ENCODE peak calls at places on chromosomes 4 and X, in nine cellular contexts. O is cardiac muscle cell, S is neural progenitor cell, L is keratinocyte, H is upper lobe of right lung, V is lower lobe of right lung, J is H1, Y is heart left ventricle, A is kidney. K is an unnamed sample.

GRCh38 chr4:102553982-102554381 is 52.8 kb downstream of the NFKB1 start:
- DNase-seq in V (no peak), S (no peak), J (no peak), A (no peak), Y (no peak), L (no peak), O (no peak), H (no peak), K (no peak)

GRCh38 chr4:98938386-98938785 is 9.5 kb upstream of the EIF4E start:
- DNase-seq in V (no peak), S (no peak), H (no peak), A (no peak), L (no peak), J (no peak), O (peak), Y (no peak), K (no peak)

GRCh38 chr4:79857811-79858210 is 215.2 kb downstream of the ANTXR2 start:
- DNase-seq in H (no peak), V (no peak), S (no peak), J (no peak), L (no peak), Y (no peak), O (peak), A (no peak), K (no peak)

GRCh38 chr4:84985952-84986351 is 19.5 kb upstream of the WDFY3 start:
- DNase-seq in H (no peak), Y (no peak), J (no peak), O (peak), S (no peak), A (no peak), V (no peak), L (peak), K (no peak)

GRCh38 chr4:23373269-23373668 is 516.6 kb downstream of the PPARGC1A start:
- DNase-seq in L (peak), Y (peak), A (peak), H (peak), J (no peak), O (peak), V (peak), S (no peak), K (no peak)

GRCh38 chr4:44671636-44672035 is 6.6 kb upstream of the GUF1 start:
- DNase-seq in S (no peak), J (no peak), L (no peak), V (no peak), A (no peak), O (no peak), Y (no peak), H (no peak), K (no peak)

GRCh38 chrX:130543603-130544002 is 141.8 kb downstream of the RBMX2 start:
- DNase-seq in Y (no peak), O (no peak), S (no peak), A (no peak), H (no peak), J (no peak), L (no peak), V (no peak), K (no peak)

GRCh38 chrX:14697453-14697852 is 168.1 kb downstream of the GLRA2 start:
- DNase-seq in L (no peak), O (peak), S (peak), A (no peak), Y (no peak), V (no peak), H (no peak), J (no peak), K (no peak)

GRCh38 chrX:108701633-108702032 is 34.7 kb downstream of the IRS4 start:
- DNase-seq in L (no peak), A (no peak), S (no peak), V (no peak), H (no peak), Y (no peak), J (no peak), O (no peak), K (no peak)

GRCh38 chrX:108696690-108697089 is 39.7 kb downstream of the IRS4 start:
- DNase-seq in O (peak), A (no peak), H (no peak), S (no peak), J (no peak), Y (no peak), L (no peak), V (no peak), K (no peak)

GRCh38 chrX:108704839-108705238 is 31.5 kb downstream of the IRS4 start:
- DNase-seq in J (no peak), V (no peak), O (no peak), L (no peak), S (no peak), H (no peak), A (no peak), Y (no peak), K (no peak)

GRCh38 chrX:108699368-108699767 is 37.0 kb downstream of the IRS4 start:
- DNase-seq in H (no peak), J (no peak), O (peak), L (peak), A (no peak), S (peak), V (no peak), Y (no peak), K (no peak)
- TF ChIP-seq CTCF in H (peak), J (peak), O (peak), L (peak), A (peak), S (peak), V (peak), Y (no peak), K (no peak)

GRCh38 chr4:1856071-1856919 is at the start of gene LETM1:
- DNase-seq in L (peak), O (peak), V (peak), J (peak), Y (peak), H (peak), S (peak), A (peak), K (peak)

GRCh38 chr4:1856920-1857699 is 1.2 kb upstream of the LETM1 start:
- DNase-seq in H (no peak), S (peak), O (peak), A (peak), J (no peak), Y (peak), L (no peak), V (no peak), K (peak)

GRCh38 chr4:1852904-1853623 is 2.9 kb downstream of the LETM1 start:
- DNase-seq in J (no peak), H (no peak), L (no peak), V (no peak), A (no peak), S (no peak), O (no peak), Y (no peak), K (no peak)

GRCh38 chr4:1855334-1856070 is 454 bp downstream of the LETM1 start:
- DNase-seq in O (no peak), A (peak), V (peak), S (peak), Y (peak), H (peak), J (no peak), L (no peak), K (peak)

DNA sequence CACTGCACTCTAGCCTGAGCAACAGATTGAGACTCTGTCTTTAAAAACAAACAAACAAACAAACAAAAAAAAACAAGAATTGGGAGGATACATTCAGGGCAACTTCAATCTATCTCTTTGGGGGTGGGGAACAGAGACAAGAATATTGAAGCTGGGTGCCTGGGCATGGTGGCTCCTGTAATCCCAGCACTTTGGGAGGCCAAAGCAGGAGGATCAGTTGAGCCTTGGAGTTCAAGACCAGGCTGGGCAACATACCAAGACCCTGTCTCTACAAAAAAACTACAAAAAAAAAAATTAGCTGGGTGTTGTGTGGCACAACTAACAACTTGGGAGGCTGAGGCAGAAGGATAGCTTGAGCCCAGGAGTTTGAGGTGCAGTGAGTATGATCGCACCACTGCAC is 1.2 kb downstream of the LETM1 start:
- DNase-seq in A (no peak), S (no peak), Y (no peak), V (no peak), H (no peak), O (no peak), L (no peak), J (no peak), K (no peak)
- H3K27ac ChIP-seq in A (no peak), S (no peak), Y (no peak), V (peak), H (peak), O (no peak), L (peak), J (no peak), K (peak)

GRCh38 chrX:78119521-78120227 is 15.6 kb downstream of the PGK1 start:
- DNase-seq in Y (no peak), A (no peak), L (no peak), J (no peak), V (no peak), S (no peak), H (no peak), O (no peak), K (no peak)
- TF ChIP-seq CTCF in Y (no peak), A (peak), L (no peak), J (peak), V (no peak), S (peak), H (peak), O (peak), K (no peak)

DNA sequence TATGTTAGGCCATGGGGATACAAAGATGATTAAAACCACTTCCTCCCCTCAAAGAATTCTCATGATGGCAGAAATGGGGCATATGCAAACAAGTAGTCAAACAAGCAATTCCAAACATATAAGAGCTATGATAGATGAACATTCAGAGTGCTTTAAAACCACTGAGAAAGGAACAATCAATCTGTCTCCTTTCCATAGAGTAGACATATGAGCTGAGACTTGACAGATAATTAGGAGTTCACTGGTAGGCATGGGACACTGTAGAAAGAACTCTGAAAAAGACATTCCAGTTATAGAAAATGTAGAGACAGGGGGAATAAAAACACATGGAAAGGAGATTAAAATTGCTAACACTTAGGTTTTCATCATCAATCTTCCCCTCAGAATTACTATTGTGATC is 372.8 kb downstream of the KLHL4 start:
- DNase-seq in J (no peak), O (no peak), A (no peak), V (no peak), S (no peak), L (no peak), Y (no peak), H (no peak), K (no peak)
- H3K27ac ChIP-seq in J (no peak), O (no peak), A (no peak), V (no peak), S (no peak), L (no peak), Y (no peak), H (no peak), K (no peak)

GRCh38 chr4:163680390-163681098 is 186.1 kb downstream of the TMA16 start:
- DNase-seq in A (no peak), S (no peak), O (no peak), J (no peak), L (no peak), Y (no peak), V (no peak), H (no peak), K (no peak)

GRCh38 chr4:163673848-163674702 is 179.6 kb downstream of the TMA16 start:
- DNase-seq in O (no peak), V (no peak), H (no peak), L (no peak), J (no peak), A (no peak), S (no peak), Y (no peak), K (no peak)

GRCh38 chr4:163681208-163681821 is 186.8 kb downstream of the TMA16 start:
- DNase-seq in Y (no peak), H (no peak), O (peak), S (peak), V (no peak), A (no peak), J (no peak), L (no peak), K (no peak)

DNA sequence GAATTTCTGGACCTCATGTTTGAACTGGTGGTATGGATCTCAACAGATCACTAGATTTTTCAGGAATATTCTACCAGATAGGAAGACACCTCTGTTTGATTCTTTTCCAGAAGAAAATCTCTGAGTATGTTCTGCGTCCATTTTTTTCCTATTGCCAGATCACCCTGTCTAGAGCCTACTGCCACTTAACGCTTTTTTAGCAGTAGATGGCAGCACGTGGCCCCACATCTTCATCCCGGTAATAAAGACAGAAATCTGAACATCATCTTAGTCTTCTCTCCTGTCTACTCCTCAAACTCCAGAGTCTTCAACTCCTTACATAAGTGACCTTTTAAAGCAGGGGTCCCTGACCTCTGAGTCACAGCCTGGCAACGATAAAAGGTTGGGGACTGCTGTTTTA is 184.7 kb downstream of the TMA16 start:
- DNase-seq in Y (no peak), V (no peak), H (no peak), S (peak), A (no peak), O (no peak), J (no peak), L (no peak), K (no peak)
- TF ChIP-seq CTCF in Y (no peak), V (no peak), H (no peak), S (peak), A (no peak), O (no peak), J (peak), L (no peak), K (no peak)

DNA sequence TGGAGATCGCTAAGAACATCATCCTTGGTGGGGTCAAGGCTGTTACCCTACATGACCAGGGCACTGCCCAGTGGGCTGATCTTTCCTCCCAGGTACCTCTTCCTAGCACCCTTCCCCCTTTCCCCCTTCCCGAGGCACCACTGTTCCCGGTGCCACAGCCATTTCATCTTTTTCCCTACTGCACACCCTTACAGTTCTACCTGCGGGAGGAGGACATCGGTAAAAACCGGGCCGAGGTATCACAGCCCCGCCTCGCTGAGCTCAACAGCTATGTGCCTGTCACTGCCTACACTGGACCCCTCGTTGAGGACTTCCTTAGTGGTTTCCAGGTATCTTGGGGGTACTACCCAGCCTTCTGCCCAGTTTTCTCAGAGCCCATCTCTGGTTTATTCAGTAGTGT is 5.7 kb downstream of the UBA1 start:
- DNase-seq in L (no peak), H (no peak), Y (no peak), A (no peak), J (no peak), S (no peak), V (no peak), O (no peak), K (no peak)
- H3K27ac ChIP-seq in L (no peak), H (no peak), Y (no peak), A (no peak), J (no peak), S (no peak), V (no peak), O (no peak), K (no peak)

GRCh38 chr4:88457307-88458090 is 580 bp downstream of the HERC5 start:
- DNase-seq in O (peak), Y (peak), V (peak), J (no peak), S (peak), H (peak), A (peak), L (no peak), K (peak)

GRCh38 chr4:88451205-88451604 is 5.7 kb upstream of the HERC5 start:
- DNase-seq in S (no peak), V (no peak), H (no peak), J (no peak), L (no peak), Y (no peak), A (no peak), O (no peak), K (no peak)

GRCh38 chr4:88452941-88453340 is 4.0 kb upstream of the HERC5 start:
- DNase-seq in L (no peak), S (no peak), H (no peak), Y (no peak), V (no peak), J (no peak), O (no peak), A (no peak), K (no peak)

GRCh38 chr4:88458091-88458740 is 1.3 kb downstream of the HERC5 start:
- DNase-seq in H (no peak), V (no peak), J (no peak), S (no peak), Y (no peak), L (no peak), A (no peak), O (no peak), K (no peak)

DNA sequence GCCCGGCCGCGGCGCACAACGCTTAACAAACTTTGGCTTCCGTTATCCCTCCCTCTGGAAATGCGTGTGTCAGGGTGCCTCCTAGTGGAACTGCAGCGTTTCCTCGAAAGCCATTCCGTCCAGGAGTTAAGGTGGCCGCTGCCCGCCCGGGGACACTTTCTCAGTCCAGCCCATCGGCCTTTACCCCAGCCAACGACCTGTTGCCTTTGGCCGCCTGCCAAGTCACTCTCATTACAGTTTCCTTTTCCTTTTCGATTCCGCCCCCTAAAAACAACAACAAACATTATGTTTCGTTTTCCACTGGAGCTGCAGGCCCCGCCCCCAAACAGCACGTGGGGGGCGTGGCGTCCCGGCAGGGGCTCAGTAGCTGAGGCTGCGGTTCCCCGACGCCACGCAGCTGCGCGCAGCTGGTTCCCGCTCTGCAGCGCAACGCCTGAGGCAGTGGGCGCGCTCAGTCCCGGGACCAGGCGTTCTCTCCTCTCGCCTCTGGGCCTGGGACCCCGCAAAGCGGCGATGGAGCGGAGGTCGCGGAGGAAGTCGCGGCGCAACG is at the start of gene HERC5:
- DNase-seq in S (peak), Y (peak), O (peak), H (peak), V (peak), J (peak), L (peak), A (peak), K (peak)
- TF ChIP-seq CTCF in S (peak), Y (peak), O (peak), H (peak), V (peak), J (peak), L (peak), A (peak), K (peak)

K was measured in sigmoid colon.